ENCODE peak calls at places on chromosome 22, in nine cellular contexts. X is KG1; P is A673; F is kidney epithelial cell; B is Right ventricle myocardium superior; O is stimulated activated CD8-positive, alpha-beta memory T cell treated with anti-CD3 and anti-CD28 coated beads, Interleukin-15, amount 100 ng/mL, for 24 hours; L is stimulated activated naive B cell treated with anti-CD40 and anti-IgM and Interleukin-4, amounts not matched to agents 10 μg/mL and 1 μg/mL and 100 μg/mL, for 72 hours; H is ACHN; G is HEK293T. J is an unnamed sample.

GRCh38 chr22:39234157-39234793 is 10.5 kb downstream of the PDGFB start:
- DNase-seq in X (no peak), P (no peak), F (no peak), B (peak; percentile 77), O (no peak), L (no peak), H (no peak), G (no peak), J (peak; percentile 86)

GRCh38 chr22:30396871-30397655 is at the start of gene SEC14L2:
- DNase-seq in X (no peak), P (peak; percentile 80), F (no peak), B (peak; percentile 82), O (peak; percentile 32), L (no peak), H (peak; percentile 56), G (peak; percentile 74), J (peak; percentile 60)

GRCh38 chr22:29096736-29097669 is 24.2 kb downstream of the KREMEN1 start:
- DNase-seq in X (no peak), P (no peak), F (no peak), B (no peak), O (no peak), L (no peak), H (no peak), G (no peak), J (peak; percentile 31)

GRCh38 chr22:28442264-28442950 is 237.2 kb downstream of the TTC28 start:
- DNase-seq in X (peak; percentile 77), P (peak; percentile 74), F (peak; percentile 23), B (peak; percentile 88), O (peak; percentile 17), L (peak; percentile 65), H (peak; percentile 76), G (peak; percentile 87), J (peak; percentile 89)

GRCh38 chr22:48237466-48237865 is 1475.0 kb downstream of the TBC1D22A start:
- DNase-seq in X (no peak), P (no peak), F (no peak), B (no peak), O (no peak), L (no peak), H (no peak), G (no peak), J (no peak)

GRCh38 chr22:25111579-25112517 is 87.8 kb upstream of the CRYBB3 start:
- DNase-seq in X (no peak), P (no peak), F (no peak), B (peak; percentile 44), O (no peak), L (no peak), H (peak; percentile 9), G (peak; percentile 40), J (no peak)

GRCh38 chr22:30574095-30574981 is at the start of gene GAL3ST1:
- DNase-seq in X (no peak), P (no peak), F (no peak), B (no peak), O (no peak), L (no peak), H (peak; percentile 69), G (no peak), J (no peak)

GRCh38 chr22:46687460-46687859 is 50.6 kb downstream of the CERK start:
- DNase-seq in X (no peak), P (no peak), F (no peak), B (no peak), O (no peak), L (no peak), H (no peak), G (no peak), J (no peak)

GRCh38 chr22:17949926-17950473 is 74.4 kb downstream of the MICAL3 start:
- DNase-seq in X (no peak), P (no peak), F (no peak), B (no peak), O (no peak), L (no peak), H (no peak), G (no peak), J (no peak)

GRCh38 chr22:23080542-23081290 is 10.4 kb downstream of the GNAZ start:
- DNase-seq in X (no peak), P (no peak), F (no peak), B (no peak), O (no peak), L (no peak), H (no peak), G (no peak), J (no peak)

GRCh38 chr22:31019276-31019930 is 50.3 kb downstream of the TUG1 start:
- DNase-seq in X (no peak), P (no peak), F (no peak), B (no peak), O (no peak), L (no peak), H (no peak), G (no peak), J (no peak)

GRCh38 chr22:44461614-44462013 is 36.4 kb downstream of the RTL6 start:
- DNase-seq in X (no peak), P (no peak), F (no peak), B (no peak), O (no peak), L (no peak), H (no peak), G (no peak), J (no peak)

GRCh38 chr22:39839198-39839597 is 54.4 kb downstream of the ENTHD1 start:
- DNase-seq in X (no peak), P (no peak), F (no peak), B (no peak), O (no peak), L (no peak), H (no peak), G (no peak), J (no peak)

GRCh38 chr22:32897400-32897799 is 95.9 kb downstream of the TIMP3 start:
- DNase-seq in X (no peak), P (no peak), F (peak; percentile 56), B (no peak), O (no peak), L (no peak), H (no peak), G (no peak), J (peak; percentile 45)

GRCh38 chr22:41052661-41053490 is 39.5 kb upstream of the EP300 start:
- DNase-seq in X (no peak), P (no peak), F (peak; percentile 48), B (no peak), O (no peak), L (no peak), H (no peak), G (no peak), J (no peak)

GRCh38 chr22:32991353-32992115 is 66.6 kb downstream of the SYN3 start:
- DNase-seq in X (no peak), P (peak; percentile 7), F (no peak), B (peak; percentile 81), O (no peak), L (no peak), H (no peak), G (no peak), J (no peak)

GRCh38 chr22:37166675-37167066 is 17.0 kb upstream of the IL2RB start:
- DNase-seq in X (peak; percentile 41), P (peak; percentile 75), F (no peak), B (peak; percentile 92), O (peak; percentile 74), L (peak; percentile 53), H (peak; percentile 73), G (peak; percentile 94), J (peak; percentile 80)

GRCh38 chr22:45540122-45540521 is 37.4 kb downstream of the FBLN1 start:
- DNase-seq in X (no peak), P (no peak), F (no peak), B (no peak), O (no peak), L (no peak), H (peak; percentile 13), G (no peak), J (no peak)

GRCh38 chr22:49151256-49152131 is 676.2 kb downstream of the BRD1 start:
- DNase-seq in X (no peak), P (no peak), F (no peak), B (no peak), O (no peak), L (no peak), H (no peak), G (no peak), J (no peak)

GRCh38 chr22:32023251-32023827 is 19.7 kb upstream of the SLC5A1 start:
- DNase-seq in X (no peak), P (no peak), F (no peak), B (no peak), O (no peak), L (no peak), H (no peak), G (no peak), J (no peak)

GRCh38 chr22:45096256-45096907 is 67.3 kb upstream of the NUP50 start:
- DNase-seq in X (peak; percentile 16), P (peak; percentile 78), F (no peak), B (no peak), O (no peak), L (peak; percentile 21), H (peak; percentile 58), G (peak; percentile 84), J (peak; percentile 73)

GRCh38 chr22:38461414-38462081 is 6.3 kb upstream of the KDELR3 start:
- DNase-seq in X (peak; percentile 30), P (peak; percentile 90), F (peak; percentile 42), B (peak; percentile 87), O (no peak), L (peak; percentile 53), H (peak; percentile 79), G (peak; percentile 99), J (peak; percentile 86)

GRCh38 chr22:46845281-46846153 is 83.1 kb downstream of the TBC1D22A start:
- DNase-seq in X (no peak), P (peak; percentile 25), F (no peak), B (no peak), O (no peak), L (no peak), H (no peak), G (no peak), J (peak; percentile 78)

GRCh38 chr22:43272301-43272700 is 70.9 kb downstream of the SCUBE1 start:
- DNase-seq in X (no peak), P (no peak), F (no peak), B (no peak), O (no peak), L (no peak), H (no peak), G (no peak), J (peak; percentile 21)

GRCh38 chr22:17235149-17235655 is 16.0 kb upstream of the ADA2 start:
- DNase-seq in X (no peak), P (no peak), F (no peak), B (no peak), O (no peak), L (no peak), H (no peak), G (no peak), J (no peak)

GRCh38 chr22:17368727-17369552 is at the start of gene CECR2:
- DNase-seq in X (no peak), P (peak; percentile 56), F (peak; percentile 23), B (peak; percentile 69), O (no peak), L (peak; percentile 11), H (no peak), G (peak; percentile 82), J (peak; percentile 88)